ENCODE peak calls at places on chromosomes 4 and X, in nine cellular contexts. F is left lung, V is fibroblast of lung, E is SK-N-SH, U is sigmoid colon, N is A673, I is esophagus squamous epithelium, T is ascending aorta, J is stomach. B is an unnamed sample.

GRCh38 chr4:121711263-121712000 is 14.7 kb upstream of the ANXA5 start:
- DNase-seq in F (peak), V (peak), E (peak), U (peak), N (peak), I (no peak), T (peak), J (peak), B (peak)

GRCh38 chr4:75325316-75325715 is 188.9 kb downstream of the RCHY1 start:
- DNase-seq in F (no peak), V (no peak), E (no peak), U (no peak), N (no peak), I (no peak), T (no peak), J (no peak), B (no peak)

GRCh38 chr4:57426779-57427395 is 316.7 kb upstream of the IGFBP7 start:
- DNase-seq in F (peak), V (peak), E (peak), U (no peak), N (peak), I (no peak), T (no peak), J (peak), B (peak)

GRCh38 chr4:48944659-48945290 is 38.2 kb upstream of the OCIAD2 start:
- DNase-seq in F (no peak), V (no peak), E (peak), U (no peak), N (peak), I (no peak), T (no peak), J (peak), B (peak)

GRCh38 chrX:136823175-136823574 is 42.4 kb upstream of the ARHGEF6 start:
- DNase-seq in F (no peak), V (peak), E (no peak), U (no peak), N (no peak), I (no peak), T (no peak), J (no peak), B (peak)

GRCh38 chr4:472881-473574 is 25.9 kb downstream of the ZNF721 start:
- DNase-seq in F (no peak), V (peak), E (peak), U (no peak), N (peak), I (no peak), T (no peak), J (no peak), B (peak)

GRCh38 chr4:26141916-26142638 is 178.7 kb upstream of the RBPJ start:
- DNase-seq in F (no peak), V (peak), E (no peak), U (peak), N (no peak), I (no peak), T (peak), J (peak), B (no peak)

GRCh38 chr4:44736900-44737299 is 10.5 kb upstream of the GNPDA2 start:
- DNase-seq in F (no peak), V (no peak), E (no peak), U (no peak), N (no peak), I (no peak), T (no peak), J (no peak), B (no peak)

GRCh38 chr4:175531405-175532091 is 280.5 kb downstream of the GPM6A start:
- DNase-seq in F (no peak), V (peak), E (no peak), U (no peak), N (no peak), I (no peak), T (no peak), J (no peak), B (peak)

GRCh38 chr4:25486171-25486570 is 109.1 kb downstream of the ANAPC4 start:
- DNase-seq in F (no peak), V (peak), E (no peak), U (no peak), N (no peak), I (no peak), T (no peak), J (no peak), B (no peak)

GRCh38 chr4:145731026-145731425 is 51.1 kb downstream of the C4orf51 start:
- DNase-seq in F (no peak), V (peak), E (no peak), U (no peak), N (peak), I (no peak), T (no peak), J (peak), B (no peak)

GRCh38 chrX:123818243-123818642 is 41.6 kb upstream of the XIAP start:
- DNase-seq in F (no peak), V (peak), E (no peak), U (no peak), N (no peak), I (no peak), T (no peak), J (peak), B (no peak)

GRCh38 chr4:56197387-56197786 is 189.9 kb downstream of the AASDH start:
- DNase-seq in F (no peak), V (peak), E (no peak), U (no peak), N (peak), I (no peak), T (no peak), J (no peak), B (no peak)

GRCh38 chrX:572490-573124 is 58.0 kb upstream of the SHOX start:
- DNase-seq in F (no peak), V (no peak), E (no peak), U (no peak), N (peak), I (no peak), T (no peak), J (no peak), B (no peak)

GRCh38 chr4:108204518-108204917 is 35.8 kb upstream of the LEF1 start:
- DNase-seq in F (no peak), V (peak), E (no peak), U (no peak), N (no peak), I (no peak), T (no peak), J (no peak), B (no peak)

GRCh38 chr4:76726141-76726540 is 171.8 kb downstream of the SOWAHB start:
- DNase-seq in F (no peak), V (peak), E (no peak), U (no peak), N (no peak), I (no peak), T (no peak), J (no peak), B (no peak)

GRCh38 chr4:136526517-136526916 is 1005.8 kb downstream of the PCDH18 start:
- DNase-seq in F (no peak), V (peak), E (no peak), U (no peak), N (no peak), I (no peak), T (no peak), J (no peak), B (no peak)

DNA sequence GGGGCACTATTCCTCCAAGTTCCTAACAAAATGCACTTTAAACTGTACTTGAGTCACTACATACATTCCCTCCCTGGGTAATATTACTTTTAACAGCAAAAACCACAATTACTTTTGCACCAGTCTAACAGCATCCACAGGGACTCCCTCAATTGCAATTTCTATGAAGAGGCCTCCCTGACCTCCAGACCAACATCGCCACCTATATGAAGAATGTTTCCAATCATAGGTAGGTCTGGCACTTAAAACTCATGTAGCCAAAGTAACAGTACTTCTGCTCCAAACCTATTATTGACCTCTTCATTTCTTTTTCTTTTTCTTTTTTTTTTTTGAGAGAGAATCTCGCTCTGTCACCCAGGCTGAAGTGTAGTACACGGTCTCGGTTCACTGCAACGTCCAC is 15.6 kb downstream of the NR3C2 start:
- DNase-seq in F (no peak), V (no peak), E (no peak), U (no peak), N (no peak), I (no peak), T (no peak), J (no peak), B (no peak)
- TF ChIP-seq CTCF in F (no peak), V (no peak), E (no peak), U (no peak), N (no peak), I (no peak), T (no peak), J (no peak), B (no peak)

DNA sequence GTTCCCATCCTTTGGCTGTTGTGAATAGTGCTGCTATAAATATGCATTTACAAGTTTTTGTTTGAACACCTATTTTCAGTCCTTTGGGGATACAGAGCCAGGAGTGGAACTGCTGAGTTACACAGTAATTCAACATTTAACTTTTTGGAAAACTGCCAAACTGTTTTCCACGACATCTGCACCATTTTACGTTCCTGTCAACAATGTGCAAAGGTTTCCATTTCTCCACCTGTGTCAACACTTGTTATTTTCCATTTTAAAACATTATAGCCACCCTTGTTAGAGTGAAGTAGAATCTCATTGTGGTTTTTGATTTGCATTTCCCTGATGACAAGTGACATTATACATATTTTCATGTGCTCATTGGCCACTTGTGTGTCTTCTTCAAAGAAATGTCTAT is 58.0 kb upstream of the STX18 start:
- DNase-seq in F (no peak), V (no peak), E (no peak), U (no peak), N (no peak), I (no peak), T (no peak), J (no peak), B (no peak)
- H3K27ac ChIP-seq in F (no peak), V (no peak), E (no peak), U (no peak), N (no peak), I (no peak), T (no peak), J (no peak), B (no peak)

GRCh38 chr4:168852387-168852786 is 157.7 kb downstream of the CBR4 start:
- DNase-seq in F (no peak), V (no peak), E (no peak), U (no peak), N (peak), I (no peak), T (no peak), J (no peak), B (no peak)

GRCh38 chr4:168850016-168850415 is 160.0 kb downstream of the CBR4 start:
- DNase-seq in F (no peak), V (peak), E (no peak), U (no peak), N (no peak), I (no peak), T (no peak), J (no peak), B (no peak)

GRCh38 chr4:168854216-168854921 is 155.7 kb downstream of the CBR4 start:
- DNase-seq in F (no peak), V (peak), E (no peak), U (peak), N (no peak), I (no peak), T (no peak), J (no peak), B (no peak)

GRCh38 chr4:168853770-168854169 is 156.3 kb downstream of the CBR4 start:
- DNase-seq in F (no peak), V (no peak), E (no peak), U (no peak), N (no peak), I (no peak), T (no peak), J (no peak), B (no peak)

DNA sequence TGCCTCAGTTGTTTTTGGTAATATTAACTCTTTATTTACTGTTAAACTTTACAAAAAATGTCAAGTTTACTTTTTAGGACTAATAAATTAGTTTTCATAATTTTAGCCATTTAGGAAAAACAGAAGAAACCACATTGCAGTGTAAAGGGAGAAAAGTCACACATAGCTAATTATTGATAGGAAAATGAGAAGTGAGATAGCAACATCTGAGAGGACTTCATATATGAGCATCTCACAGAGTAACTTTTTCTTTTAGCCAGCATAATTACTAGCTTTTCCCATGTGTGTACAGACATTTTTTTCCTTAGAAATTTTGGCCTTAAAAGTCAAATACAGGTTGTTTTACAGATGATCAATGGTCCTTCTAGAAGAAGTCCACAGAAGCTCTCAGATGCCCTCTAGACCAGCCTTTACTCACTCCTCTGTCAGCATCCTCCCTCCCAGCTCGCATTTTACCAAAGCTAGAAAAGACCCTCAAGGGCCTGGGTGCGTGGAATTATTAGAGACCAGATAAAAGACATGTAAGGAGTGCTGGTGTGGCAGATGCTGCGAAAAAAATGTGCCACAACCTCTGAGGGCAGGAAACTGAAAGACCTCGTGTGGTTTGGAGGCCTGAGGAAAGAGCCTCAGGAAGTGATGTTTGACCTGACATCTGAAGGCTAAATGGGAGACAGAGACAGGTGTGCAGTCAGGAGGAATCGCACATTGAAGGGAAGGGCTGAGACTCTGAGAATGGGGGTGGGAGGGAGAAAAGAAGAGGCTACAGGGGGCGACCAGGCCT is 156.9 kb downstream of the CBR4 start:
- DNase-seq in F (no peak), V (no peak), E (no peak), U (no peak), N (no peak), I (no peak), T (no peak), J (no peak), B (no peak)
- TF ChIP-seq CTCF in F (no peak), V (no peak), E (no peak), U (no peak), N (no peak), I (no peak), T (no peak), J (no peak), B (no peak)

DNA sequence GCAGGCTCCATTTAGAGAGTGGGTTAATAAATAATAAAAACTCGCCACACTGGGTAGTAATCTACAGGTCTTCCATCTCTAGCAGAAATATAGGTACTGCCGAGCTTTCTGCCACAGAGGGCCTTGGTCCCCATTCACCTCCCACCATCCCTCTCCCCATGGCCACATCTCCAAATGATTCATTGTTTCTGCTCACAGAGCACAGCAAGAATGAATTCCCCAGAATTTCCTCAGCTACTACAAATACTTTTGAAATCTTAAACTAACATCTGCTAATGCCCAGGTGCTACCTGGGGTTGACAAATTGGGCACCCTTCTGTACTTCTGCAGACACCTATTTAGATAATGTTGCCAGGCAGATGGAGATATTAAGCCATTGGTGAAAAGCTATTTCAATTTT is 5.1 kb downstream of the PHEX start:
- DNase-seq in F (no peak), V (no peak), E (no peak), U (no peak), N (no peak), I (no peak), T (no peak), J (no peak), B (no peak)
- H3K27ac ChIP-seq in F (no peak), V (no peak), E (no peak), U (no peak), N (no peak), I (no peak), T (no peak), J (no peak), B (no peak)

DNA sequence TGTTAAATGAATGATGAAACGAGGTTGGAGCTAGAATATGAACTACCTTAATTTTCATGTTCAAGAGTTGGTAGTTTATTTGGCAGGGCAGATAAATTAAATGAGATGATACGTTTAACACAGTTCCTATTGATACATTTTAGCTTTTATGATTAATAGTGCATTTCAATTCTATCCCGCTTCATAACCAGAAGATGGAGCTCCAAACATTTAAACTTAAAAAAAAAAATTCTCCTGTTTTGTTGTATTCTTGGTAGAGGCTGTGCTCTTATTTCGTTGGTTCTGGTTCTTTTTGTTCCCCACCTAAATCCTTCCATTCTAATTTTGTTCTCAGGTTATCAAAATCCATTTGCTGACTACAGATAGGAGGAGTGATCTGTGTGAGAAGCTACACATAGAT is 71.8 kb upstream of the PTPN13 start:
- DNase-seq in F (no peak), V (no peak), E (no peak), U (no peak), N (no peak), I (no peak), T (no peak), J (no peak), B (no peak)
- TF ChIP-seq CTCF in F (no peak), V (no peak), E (peak), U (no peak), N (peak), I (no peak), T (peak), J (no peak), B (peak)

GRCh38 chr4:173014113-173014558 is 154.5 kb upstream of the GALNT7 start:
- DNase-seq in F (no peak), V (peak), E (peak), U (no peak), N (peak), I (no peak), T (no peak), J (no peak), B (peak)
- H3K27ac ChIP-seq in F (no peak), V (no peak), E (no peak), U (no peak), N (peak), I (no peak), T (no peak), J (peak), B (no peak)

DNA sequence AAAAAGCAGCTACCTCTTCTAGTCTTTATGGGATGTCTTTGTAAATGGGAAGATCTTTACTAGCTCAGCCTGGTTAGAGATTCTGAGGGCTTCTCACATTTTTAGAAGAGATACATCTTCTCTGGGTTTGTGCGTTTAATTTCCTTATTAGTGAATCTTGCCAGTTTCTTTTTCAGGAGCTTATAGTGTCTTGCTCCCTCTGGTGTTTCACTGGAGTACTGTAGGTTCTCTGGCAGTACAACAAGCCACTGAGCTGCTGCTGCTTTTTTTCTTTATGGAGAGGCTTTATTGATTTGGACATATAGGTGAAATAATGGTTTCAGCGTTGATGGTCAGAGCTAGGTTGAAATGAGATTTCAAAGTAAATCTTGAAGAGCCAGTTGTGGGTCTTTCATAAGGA is 82.9 kb downstream of the LAS1L start:
- DNase-seq in F (no peak), V (peak), E (peak), U (no peak), N (peak), I (no peak), T (no peak), J (no peak), B (peak)
- TF ChIP-seq CTCF in F (peak), V (peak), E (peak), U (no peak), N (peak), I (peak), T (no peak), J (no peak), B (peak)

GRCh38 chrX:13373807-13374187 is 53.9 kb upstream of the ATXN3L start:
- DNase-seq in F (no peak), V (peak), E (no peak), U (no peak), N (no peak), I (no peak), T (no peak), J (no peak), B (peak)

GRCh38 chrX:13374364-13374763 is 54.5 kb upstream of the ATXN3L start:
- DNase-seq in F (no peak), V (no peak), E (no peak), U (no peak), N (no peak), I (no peak), T (no peak), J (no peak), B (no peak)

GRCh38 chrX:13380230-13380629 is 60.4 kb upstream of the ATXN3L start:
- DNase-seq in F (no peak), V (peak), E (no peak), U (no peak), N (no peak), I (no peak), T (no peak), J (no peak), B (peak)

GRCh38 chrX:13376857-13377441 is 57.1 kb upstream of the ATXN3L start:
- DNase-seq in F (peak), V (peak), E (peak), U (no peak), N (peak), I (no peak), T (no peak), J (no peak), B (peak)

DNA sequence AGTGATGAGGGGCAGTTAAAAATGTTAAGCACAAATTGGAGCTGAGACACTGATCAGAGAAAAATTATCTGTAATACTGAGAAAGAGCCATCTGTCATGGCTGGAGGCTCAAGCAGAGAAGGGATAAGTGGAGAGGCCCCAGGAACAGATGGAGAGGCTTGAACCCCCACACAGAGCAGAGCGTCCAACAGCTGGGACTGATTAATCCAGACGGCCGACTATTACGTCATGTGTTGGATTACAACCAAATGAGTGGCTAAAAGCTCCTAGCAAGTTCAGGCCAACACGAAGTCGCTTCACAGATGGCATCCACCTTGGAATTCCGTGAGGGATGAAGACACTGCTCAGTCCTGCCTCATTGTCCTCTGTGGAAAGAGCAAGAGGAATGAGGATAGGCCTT is 57.7 kb upstream of the ATXN3L start:
- DNase-seq in F (no peak), V (peak), E (peak), U (no peak), N (peak), I (no peak), T (no peak), J (no peak), B (no peak)
- H3K27ac ChIP-seq in F (no peak), V (peak), E (peak), U (peak), N (peak), I (peak), T (no peak), J (peak), B (peak)

B was measured in RWPE1.